ENCODE peak calls at places on chromosome 13, in nine cellular contexts. W is astrocyte of the spinal cord; Z is activated CD4-positive, CD25-positive, alpha-beta regulatory T cell; R is activated CD4-positive, alpha-beta T cell treated with anti-CD3 and anti-CD28 coated beads, Interleukin-2, amount 50 U/mL, for 24 hours; H is fibroblast of the aortic adventitia; Y is T-helper 22 cell; N is NCI-H345; L is neural crest cell; B is tibial nerve. O is an unnamed sample.

GRCh38 chr13:30810261-30810701 is 74.9 kb downstream of the ALOX5AP start:
- DNase-seq in H (no peak), Y (no peak), R (no peak), B (no peak), Z (no peak), N (peak), W (no peak), L (no peak), O (no peak)

GRCh38 chr13:76792680-76793334 is 93.4 kb downstream of the KCTD12 start:
- DNase-seq in L (no peak), Y (no peak), W (peak), B (no peak), Z (no peak), N (no peak), H (peak), R (no peak), O (no peak)

GRCh38 chr13:106709509-106709908 is 141.6 kb upstream of the ARGLU1 start:
- DNase-seq in N (no peak), Z (no peak), W (peak), L (no peak), R (no peak), B (no peak), Y (no peak), H (no peak), O (no peak)

GRCh38 chr13:96968027-96968426 is 26.2 kb downstream of the OXGR1 start:
- DNase-seq in W (no peak), Y (no peak), R (no peak), L (no peak), H (no peak), B (no peak), Z (no peak), N (no peak), O (no peak)

GRCh38 chr13:112951674-112952371 is 17.2 kb upstream of the MCF2L start:
- DNase-seq in H (no peak), Y (no peak), W (no peak), L (no peak), R (no peak), B (no peak), N (no peak), Z (no peak), O (no peak)

GRCh38 chr13:106117035-106117434 is 418.4 kb downstream of the EFNB2 start:
- DNase-seq in L (no peak), Z (no peak), N (no peak), W (peak), R (no peak), H (no peak), B (no peak), Y (no peak), O (no peak)

GRCh38 chr13:74256969-74257368 is 122.8 kb upstream of the KLF12 start:
- DNase-seq in Y (no peak), R (no peak), W (no peak), B (no peak), N (no peak), Z (no peak), H (peak), L (no peak), O (no peak)

GRCh38 chr13:83229574-83230300 is 652.5 kb downstream of the SLITRK1 start:
- DNase-seq in H (peak), Z (no peak), W (no peak), Y (no peak), N (no peak), B (no peak), L (no peak), R (no peak), O (no peak)

GRCh38 chr13:113046883-113047244 is 58.7 kb upstream of the F7 start:
- DNase-seq in Y (no peak), B (no peak), W (no peak), H (no peak), Z (no peak), R (no peak), L (no peak), N (no peak), O (no peak)

GRCh38 chr13:70893832-70894231 is 785.6 kb upstream of the KLHL1 start:
- DNase-seq in Z (no peak), L (no peak), W (peak), B (no peak), H (no peak), Y (no peak), N (no peak), R (no peak), O (no peak)

GRCh38 chr13:111902726-111903125 is 164.2 kb upstream of the SOX1 start:
- DNase-seq in N (no peak), H (no peak), R (no peak), Z (no peak), Y (no peak), B (no peak), W (no peak), L (no peak), O (no peak)

GRCh38 chr13:91304740-91305139 is 42.7 kb upstream of the MIR17HG start:
- DNase-seq in B (no peak), N (no peak), R (no peak), L (no peak), Z (no peak), W (no peak), H (no peak), Y (no peak), O (no peak)

GRCh38 chr13:98171806-98172569 is 5.1 kb downstream of the RNF113B start:
- DNase-seq in L (no peak), Z (no peak), Y (no peak), N (no peak), H (peak), R (no peak), W (peak), B (peak), O (no peak)

GRCh38 chr13:92461402-92461801 is 765.2 kb upstream of the GPC6 start:
- DNase-seq in W (no peak), R (no peak), L (no peak), B (no peak), H (no peak), N (peak), Y (no peak), Z (no peak), O (no peak)

GRCh38 chr13:44259045-44260042 is 114.3 kb upstream of the SERP2 start:
- DNase-seq in H (peak), W (peak), L (no peak), B (no peak), Z (peak), R (peak), Y (peak), N (no peak), O (no peak)

GRCh38 chr13:55727683-55728082 is 1413.0 kb upstream of the PRR20A start:
- DNase-seq in N (no peak), R (no peak), H (no peak), W (no peak), Z (no peak), L (no peak), B (no peak), Y (no peak), O (no peak)

GRCh38 chr13:38670627-38671026 is 16.2 kb upstream of the FREM2 start:
- DNase-seq in R (no peak), Z (no peak), B (no peak), N (no peak), Y (no peak), W (peak), L (no peak), H (peak), O (no peak)

GRCh38 chr13:109874921-109875454 is 88.6 kb upstream of the IRS2 start:
- DNase-seq in Z (no peak), L (no peak), Y (no peak), B (no peak), W (peak), N (no peak), H (peak), R (no peak), O (no peak)

GRCh38 chr13:21435710-21436151 is 23.4 kb downstream of the ZDHHC20 start:
- DNase-seq in L (no peak), Y (peak), H (peak), B (no peak), N (no peak), Z (peak), W (peak), R (no peak), O (peak)